ENCODE peak calls at places on chromosome 3, in ten cellular contexts. One of them, this sample, is unnamed.

GRCh38 chr3:143226678-143227291 is 107.2 kb downstream of the CHST2 start:
- DNase-seq in esophagus squamous epithelium: no peak
- DNase-seq in stimulated activated CD4-positive, alpha-beta T cell treated with anti-CD3 and anti-CD28 coated beads, Interleukin-15, amount 100 ng/mL, for 24 hours: no peak
- DNase-seq in HuH-7: no peak
- DNase-seq in AML-193: no peak
- DNase-seq in RWPE1: no peak
- DNase-seq in activated T-cell treated with anti-CD3 and anti-CD28 coated beads for 48 hours: no peak
- DNase-seq in naive thymus-derived CD8-positive, alpha-beta T cell: no peak
- DNase-seq in NAMALWA: no peak
- DNase-seq in activated CD4-positive, alpha-beta T cell treated with anti-CD3 and anti-CD28 coated beads for 24 hours: no peak
- DNase-seq in this sample: no peak

GRCh38 chr3:128549283-128550112 is 56.5 kb upstream of the GATA2 start:
- DNase-seq in stimulated activated CD4-positive, alpha-beta T cell treated with anti-CD3 and anti-CD28 coated beads, Interleukin-15, amount 100 ng/mL, for 24 hours: no peak
- DNase-seq in HuH-7: no peak
- DNase-seq in esophagus squamous epithelium: no peak
- DNase-seq in RWPE1: peak
- DNase-seq in activated CD4-positive, alpha-beta T cell treated with anti-CD3 and anti-CD28 coated beads for 24 hours: no peak
- DNase-seq in naive thymus-derived CD8-positive, alpha-beta T cell: no peak
- DNase-seq in activated T-cell treated with anti-CD3 and anti-CD28 coated beads for 48 hours: no peak
- DNase-seq in AML-193: no peak
- DNase-seq in NAMALWA: no peak
- DNase-seq in this sample: no peak

GRCh38 chr3:172034786-172035685 is 4.3 kb upstream of the FNDC3B start:
- DNase-seq in esophagus squamous epithelium: no peak
- DNase-seq in RWPE1: peak
- DNase-seq in activated T-cell treated with anti-CD3 and anti-CD28 coated beads for 48 hours: no peak
- DNase-seq in HuH-7: peak
- DNase-seq in activated CD4-positive, alpha-beta T cell treated with anti-CD3 and anti-CD28 coated beads for 24 hours: no peak
- DNase-seq in naive thymus-derived CD8-positive, alpha-beta T cell: no peak
- DNase-seq in AML-193: peak
- DNase-seq in stimulated activated CD4-positive, alpha-beta T cell treated with anti-CD3 and anti-CD28 coated beads, Interleukin-15, amount 100 ng/mL, for 24 hours: peak
- DNase-seq in NAMALWA: peak
- DNase-seq in this sample: no peak

GRCh38 chr3:72193768-72194463 is 409.0 kb upstream of the PROK2 start:
- DNase-seq in RWPE1: no peak
- DNase-seq in esophagus squamous epithelium: no peak
- DNase-seq in AML-193: no peak
- DNase-seq in activated CD4-positive, alpha-beta T cell treated with anti-CD3 and anti-CD28 coated beads for 24 hours: no peak
- DNase-seq in stimulated activated CD4-positive, alpha-beta T cell treated with anti-CD3 and anti-CD28 coated beads, Interleukin-15, amount 100 ng/mL, for 24 hours: no peak
- DNase-seq in HuH-7: no peak
- DNase-seq in activated T-cell treated with anti-CD3 and anti-CD28 coated beads for 48 hours: no peak
- DNase-seq in NAMALWA: no peak
- DNase-seq in naive thymus-derived CD8-positive, alpha-beta T cell: no peak
- DNase-seq in this sample: no peak

GRCh38 chr3:15108082-15108545 is 9.2 kb upstream of the RBSN start:
- DNase-seq in esophagus squamous epithelium: peak
- DNase-seq in activated CD4-positive, alpha-beta T cell treated with anti-CD3 and anti-CD28 coated beads for 24 hours: peak
- DNase-seq in stimulated activated CD4-positive, alpha-beta T cell treated with anti-CD3 and anti-CD28 coated beads, Interleukin-15, amount 100 ng/mL, for 24 hours: peak
- DNase-seq in AML-193: peak
- DNase-seq in naive thymus-derived CD8-positive, alpha-beta T cell: peak
- DNase-seq in activated T-cell treated with anti-CD3 and anti-CD28 coated beads for 48 hours: peak
- DNase-seq in NAMALWA: peak
- DNase-seq in RWPE1: peak
- DNase-seq in HuH-7: peak
- DNase-seq in this sample: peak

GRCh38 chr3:130539005-130539404 is 22.0 kb downstream of the COL6A6 start:
- DNase-seq in activated T-cell treated with anti-CD3 and anti-CD28 coated beads for 48 hours: peak
- DNase-seq in RWPE1: peak
- DNase-seq in NAMALWA: peak
- DNase-seq in naive thymus-derived CD8-positive, alpha-beta T cell: no peak
- DNase-seq in AML-193: peak
- DNase-seq in esophagus squamous epithelium: no peak
- DNase-seq in stimulated activated CD4-positive, alpha-beta T cell treated with anti-CD3 and anti-CD28 coated beads, Interleukin-15, amount 100 ng/mL, for 24 hours: peak
- DNase-seq in activated CD4-positive, alpha-beta T cell treated with anti-CD3 and anti-CD28 coated beads for 24 hours: peak
- DNase-seq in HuH-7: peak
- DNase-seq in this sample: no peak

GRCh38 chr3:107361633-107362032 is 15.6 kb upstream of the CCDC54 start:
- DNase-seq in activated T-cell treated with anti-CD3 and anti-CD28 coated beads for 48 hours: no peak
- DNase-seq in activated CD4-positive, alpha-beta T cell treated with anti-CD3 and anti-CD28 coated beads for 24 hours: no peak
- DNase-seq in NAMALWA: no peak
- DNase-seq in RWPE1: no peak
- DNase-seq in AML-193: no peak
- DNase-seq in HuH-7: no peak
- DNase-seq in stimulated activated CD4-positive, alpha-beta T cell treated with anti-CD3 and anti-CD28 coated beads, Interleukin-15, amount 100 ng/mL, for 24 hours: no peak
- DNase-seq in esophagus squamous epithelium: no peak
- DNase-seq in naive thymus-derived CD8-positive, alpha-beta T cell: no peak
- DNase-seq in this sample: no peak

GRCh38 chr3:16462679-16463078 is 50.8 kb downstream of the RFTN1 start:
- DNase-seq in RWPE1: no peak
- DNase-seq in AML-193: no peak
- DNase-seq in activated T-cell treated with anti-CD3 and anti-CD28 coated beads for 48 hours: no peak
- DNase-seq in activated CD4-positive, alpha-beta T cell treated with anti-CD3 and anti-CD28 coated beads for 24 hours: no peak
- DNase-seq in esophagus squamous epithelium: no peak
- DNase-seq in naive thymus-derived CD8-positive, alpha-beta T cell: no peak
- DNase-seq in NAMALWA: no peak
- DNase-seq in HuH-7: no peak
- DNase-seq in stimulated activated CD4-positive, alpha-beta T cell treated with anti-CD3 and anti-CD28 coated beads, Interleukin-15, amount 100 ng/mL, for 24 hours: no peak
- DNase-seq in this sample: no peak

GRCh38 chr3:54599741-54600140 is 328.1 kb downstream of the LRTM1 start:
- DNase-seq in AML-193: no peak
- DNase-seq in activated CD4-positive, alpha-beta T cell treated with anti-CD3 and anti-CD28 coated beads for 24 hours: no peak
- DNase-seq in activated T-cell treated with anti-CD3 and anti-CD28 coated beads for 48 hours: no peak
- DNase-seq in esophagus squamous epithelium: no peak
- DNase-seq in stimulated activated CD4-positive, alpha-beta T cell treated with anti-CD3 and anti-CD28 coated beads, Interleukin-15, amount 100 ng/mL, for 24 hours: no peak
- DNase-seq in NAMALWA: no peak
- DNase-seq in naive thymus-derived CD8-positive, alpha-beta T cell: no peak
- DNase-seq in RWPE1: no peak
- DNase-seq in HuH-7: no peak
- DNase-seq in this sample: no peak

GRCh38 chr3:187072102-187072501 is 67.2 kb downstream of the RPL39L start:
- DNase-seq in esophagus squamous epithelium: no peak
- DNase-seq in stimulated activated CD4-positive, alpha-beta T cell treated with anti-CD3 and anti-CD28 coated beads, Interleukin-15, amount 100 ng/mL, for 24 hours: no peak
- DNase-seq in NAMALWA: peak
- DNase-seq in HuH-7: no peak
- DNase-seq in activated CD4-positive, alpha-beta T cell treated with anti-CD3 and anti-CD28 coated beads for 24 hours: no peak
- DNase-seq in RWPE1: no peak
- DNase-seq in activated T-cell treated with anti-CD3 and anti-CD28 coated beads for 48 hours: no peak
- DNase-seq in naive thymus-derived CD8-positive, alpha-beta T cell: no peak
- DNase-seq in AML-193: no peak
- DNase-seq in this sample: no peak

GRCh38 chr3:104198136-104198535 is 1168.6 kb upstream of the ALCAM start:
- DNase-seq in RWPE1: no peak
- DNase-seq in stimulated activated CD4-positive, alpha-beta T cell treated with anti-CD3 and anti-CD28 coated beads, Interleukin-15, amount 100 ng/mL, for 24 hours: no peak
- DNase-seq in esophagus squamous epithelium: no peak
- DNase-seq in HuH-7: no peak
- DNase-seq in NAMALWA: no peak
- DNase-seq in naive thymus-derived CD8-positive, alpha-beta T cell: no peak
- DNase-seq in AML-193: no peak
- DNase-seq in activated T-cell treated with anti-CD3 and anti-CD28 coated beads for 48 hours: no peak
- DNase-seq in activated CD4-positive, alpha-beta T cell treated with anti-CD3 and anti-CD28 coated beads for 24 hours: no peak
- DNase-seq in this sample: no peak

GRCh38 chr3:106824856-106825255 is 552.4 kb upstream of the CCDC54 start:
- DNase-seq in AML-193: no peak
- DNase-seq in stimulated activated CD4-positive, alpha-beta T cell treated with anti-CD3 and anti-CD28 coated beads, Interleukin-15, amount 100 ng/mL, for 24 hours: no peak
- DNase-seq in activated T-cell treated with anti-CD3 and anti-CD28 coated beads for 48 hours: no peak
- DNase-seq in NAMALWA: peak
- DNase-seq in naive thymus-derived CD8-positive, alpha-beta T cell: no peak
- DNase-seq in activated CD4-positive, alpha-beta T cell treated with anti-CD3 and anti-CD28 coated beads for 24 hours: no peak
- DNase-seq in esophagus squamous epithelium: no peak
- DNase-seq in RWPE1: no peak
- DNase-seq in HuH-7: peak
- DNase-seq in this sample: no peak

GRCh38 chr3:67654099-67654831 is at the start of gene SUCLG2:
- DNase-seq in NAMALWA: peak
- DNase-seq in RWPE1: peak
- DNase-seq in stimulated activated CD4-positive, alpha-beta T cell treated with anti-CD3 and anti-CD28 coated beads, Interleukin-15, amount 100 ng/mL, for 24 hours: peak
- DNase-seq in naive thymus-derived CD8-positive, alpha-beta T cell: peak
- DNase-seq in esophagus squamous epithelium: peak
- DNase-seq in activated T-cell treated with anti-CD3 and anti-CD28 coated beads for 48 hours: peak
- DNase-seq in AML-193: peak
- DNase-seq in activated CD4-positive, alpha-beta T cell treated with anti-CD3 and anti-CD28 coated beads for 24 hours: peak
- DNase-seq in HuH-7: peak
- DNase-seq in this sample: no peak

GRCh38 chr3:65785065-65785645 is 253.6 kb downstream of the MAGI1 start:
- DNase-seq in naive thymus-derived CD8-positive, alpha-beta T cell: no peak
- DNase-seq in NAMALWA: peak
- DNase-seq in RWPE1: peak
- DNase-seq in activated CD4-positive, alpha-beta T cell treated with anti-CD3 and anti-CD28 coated beads for 24 hours: no peak
- DNase-seq in stimulated activated CD4-positive, alpha-beta T cell treated with anti-CD3 and anti-CD28 coated beads, Interleukin-15, amount 100 ng/mL, for 24 hours: no peak
- DNase-seq in esophagus squamous epithelium: no peak
- DNase-seq in HuH-7: no peak
- DNase-seq in activated T-cell treated with anti-CD3 and anti-CD28 coated beads for 48 hours: no peak
- DNase-seq in AML-193: peak
- DNase-seq in this sample: no peak

GRCh38 chr3:15820911-15821310 is 23.1 kb upstream of the ANKRD28 start:
- DNase-seq in naive thymus-derived CD8-positive, alpha-beta T cell: no peak
- DNase-seq in HuH-7: no peak
- DNase-seq in activated T-cell treated with anti-CD3 and anti-CD28 coated beads for 48 hours: no peak
- DNase-seq in NAMALWA: no peak
- DNase-seq in AML-193: no peak
- DNase-seq in stimulated activated CD4-positive, alpha-beta T cell treated with anti-CD3 and anti-CD28 coated beads, Interleukin-15, amount 100 ng/mL, for 24 hours: no peak
- DNase-seq in RWPE1: no peak
- DNase-seq in esophagus squamous epithelium: no peak
- DNase-seq in activated CD4-positive, alpha-beta T cell treated with anti-CD3 and anti-CD28 coated beads for 24 hours: no peak
- DNase-seq in this sample: no peak

GRCh38 chr3:184236636-184237035 is 7.3 kb downstream of the VWA5B2 start:
- DNase-seq in AML-193: no peak
- DNase-seq in RWPE1: no peak
- DNase-seq in activated T-cell treated with anti-CD3 and anti-CD28 coated beads for 48 hours: no peak
- DNase-seq in activated CD4-positive, alpha-beta T cell treated with anti-CD3 and anti-CD28 coated beads for 24 hours: no peak
- DNase-seq in stimulated activated CD4-positive, alpha-beta T cell treated with anti-CD3 and anti-CD28 coated beads, Interleukin-15, amount 100 ng/mL, for 24 hours: no peak
- DNase-seq in HuH-7: no peak
- DNase-seq in naive thymus-derived CD8-positive, alpha-beta T cell: no peak
- DNase-seq in NAMALWA: no peak
- DNase-seq in esophagus squamous epithelium: no peak
- DNase-seq in this sample: peak

GRCh38 chr3:180871901-180872300 is 40.6 kb upstream of the FXR1 start:
- DNase-seq in naive thymus-derived CD8-positive, alpha-beta T cell: no peak
- DNase-seq in HuH-7: no peak
- DNase-seq in NAMALWA: no peak
- DNase-seq in stimulated activated CD4-positive, alpha-beta T cell treated with anti-CD3 and anti-CD28 coated beads, Interleukin-15, amount 100 ng/mL, for 24 hours: no peak
- DNase-seq in activated CD4-positive, alpha-beta T cell treated with anti-CD3 and anti-CD28 coated beads for 24 hours: no peak
- DNase-seq in esophagus squamous epithelium: no peak
- DNase-seq in RWPE1: no peak
- DNase-seq in activated T-cell treated with anti-CD3 and anti-CD28 coated beads for 48 hours: no peak
- DNase-seq in AML-193: no peak
- DNase-seq in this sample: no peak

GRCh38 chr3:134840459-134840858 is 45.4 kb downstream of the EPHB1 start:
- DNase-seq in RWPE1: no peak
- DNase-seq in activated CD4-positive, alpha-beta T cell treated with anti-CD3 and anti-CD28 coated beads for 24 hours: no peak
- DNase-seq in stimulated activated CD4-positive, alpha-beta T cell treated with anti-CD3 and anti-CD28 coated beads, Interleukin-15, amount 100 ng/mL, for 24 hours: no peak
- DNase-seq in naive thymus-derived CD8-positive, alpha-beta T cell: no peak
- DNase-seq in activated T-cell treated with anti-CD3 and anti-CD28 coated beads for 48 hours: no peak
- DNase-seq in HuH-7: no peak
- DNase-seq in NAMALWA: no peak
- DNase-seq in AML-193: no peak
- DNase-seq in esophagus squamous epithelium: no peak
- DNase-seq in this sample: no peak

GRCh38 chr3:157543491-157544035 is 40.3 kb upstream of the VEPH1 start:
- DNase-seq in activated CD4-positive, alpha-beta T cell treated with anti-CD3 and anti-CD28 coated beads for 24 hours: no peak
- DNase-seq in stimulated activated CD4-positive, alpha-beta T cell treated with anti-CD3 and anti-CD28 coated beads, Interleukin-15, amount 100 ng/mL, for 24 hours: no peak
- DNase-seq in naive thymus-derived CD8-positive, alpha-beta T cell: no peak
- DNase-seq in AML-193: no peak
- DNase-seq in NAMALWA: no peak
- DNase-seq in esophagus squamous epithelium: no peak
- DNase-seq in activated T-cell treated with anti-CD3 and anti-CD28 coated beads for 48 hours: no peak
- DNase-seq in HuH-7: no peak
- DNase-seq in RWPE1: no peak
- DNase-seq in this sample: no peak

GRCh38 chr3:187969581-187969950 is 184.4 kb upstream of the LPP start:
- DNase-seq in activated CD4-positive, alpha-beta T cell treated with anti-CD3 and anti-CD28 coated beads for 24 hours: no peak
- DNase-seq in RWPE1: no peak
- DNase-seq in stimulated activated CD4-positive, alpha-beta T cell treated with anti-CD3 and anti-CD28 coated beads, Interleukin-15, amount 100 ng/mL, for 24 hours: no peak
- DNase-seq in NAMALWA: peak
- DNase-seq in naive thymus-derived CD8-positive, alpha-beta T cell: no peak
- DNase-seq in HuH-7: no peak
- DNase-seq in esophagus squamous epithelium: no peak
- DNase-seq in activated T-cell treated with anti-CD3 and anti-CD28 coated beads for 48 hours: no peak
- DNase-seq in AML-193: no peak
- DNase-seq in this sample: no peak

GRCh38 chr3:55609230-55610100 is 122.4 kb upstream of the WNT5A start:
- DNase-seq in esophagus squamous epithelium: no peak
- DNase-seq in HuH-7: no peak
- DNase-seq in activated CD4-positive, alpha-beta T cell treated with anti-CD3 and anti-CD28 coated beads for 24 hours: no peak
- DNase-seq in activated T-cell treated with anti-CD3 and anti-CD28 coated beads for 48 hours: no peak
- DNase-seq in stimulated activated CD4-positive, alpha-beta T cell treated with anti-CD3 and anti-CD28 coated beads, Interleukin-15, amount 100 ng/mL, for 24 hours: no peak
- DNase-seq in NAMALWA: peak
- DNase-seq in naive thymus-derived CD8-positive, alpha-beta T cell: no peak
- DNase-seq in AML-193: no peak
- DNase-seq in RWPE1: no peak
- DNase-seq in this sample: no peak

GRCh38 chr3:5191555-5192304 is 4.2 kb downstream of the EDEM1 start:
- DNase-seq in esophagus squamous epithelium: no peak
- DNase-seq in activated CD4-positive, alpha-beta T cell treated with anti-CD3 and anti-CD28 coated beads for 24 hours: no peak
- DNase-seq in RWPE1: no peak
- DNase-seq in HuH-7: no peak
- DNase-seq in activated T-cell treated with anti-CD3 and anti-CD28 coated beads for 48 hours: no peak
- DNase-seq in NAMALWA: peak
- DNase-seq in AML-193: no peak
- DNase-seq in naive thymus-derived CD8-positive, alpha-beta T cell: no peak
- DNase-seq in stimulated activated CD4-positive, alpha-beta T cell treated with anti-CD3 and anti-CD28 coated beads, Interleukin-15, amount 100 ng/mL, for 24 hours: no peak
- DNase-seq in this sample: no peak

GRCh38 chr3:70856414-70857162 is 544.1 kb upstream of the MDFIC2 start:
- DNase-seq in HuH-7: no peak
- DNase-seq in AML-193: no peak
- DNase-seq in activated CD4-positive, alpha-beta T cell treated with anti-CD3 and anti-CD28 coated beads for 24 hours: no peak
- DNase-seq in naive thymus-derived CD8-positive, alpha-beta T cell: no peak
- DNase-seq in NAMALWA: no peak
- DNase-seq in activated T-cell treated with anti-CD3 and anti-CD28 coated beads for 48 hours: no peak
- DNase-seq in esophagus squamous epithelium: no peak
- DNase-seq in RWPE1: peak
- DNase-seq in stimulated activated CD4-positive, alpha-beta T cell treated with anti-CD3 and anti-CD28 coated beads, Interleukin-15, amount 100 ng/mL, for 24 hours: peak
- DNase-seq in this sample: no peak

GRCh38 chr3:171001957-171002694 is 24.4 kb downstream of the SLC2A2 start:
- DNase-seq in stimulated activated CD4-positive, alpha-beta T cell treated with anti-CD3 and anti-CD28 coated beads, Interleukin-15, amount 100 ng/mL, for 24 hours: no peak
- DNase-seq in RWPE1: no peak
- DNase-seq in esophagus squamous epithelium: no peak
- DNase-seq in HuH-7: peak
- DNase-seq in activated T-cell treated with anti-CD3 and anti-CD28 coated beads for 48 hours: no peak
- DNase-seq in activated CD4-positive, alpha-beta T cell treated with anti-CD3 and anti-CD28 coated beads for 24 hours: no peak
- DNase-seq in NAMALWA: no peak
- DNase-seq in naive thymus-derived CD8-positive, alpha-beta T cell: no peak
- DNase-seq in AML-193: no peak
- DNase-seq in this sample: no peak

This sample was measured in D721Med.